ENCODE peak calls at places on chromosomes 13 and 19, in five cellular contexts. One of them, this sample, is unnamed.

GRCh38 chr19:48354332-48354992 is 9.3 kb downstream of the TMEM143 start:
- DNase-seq in astrocyte of the hippocampus: peak; percentile 35
- DNase-seq in substantia nigra: no peak
- DNase-seq in HT1080: peak; percentile 77
- DNase-seq in NCI-H1694: no peak
- DNase-seq in this sample: no peak

GRCh38 chr13:105510363-105510762 is 1025.1 kb downstream of the EFNB2 start:
- DNase-seq in astrocyte of the hippocampus: no peak
- DNase-seq in substantia nigra: no peak
- DNase-seq in HT1080: no peak
- DNase-seq in NCI-H1694: no peak
- DNase-seq in this sample: no peak

GRCh38 chr13:60273971-60274370 is 110.2 kb upstream of the DIAPH3 start:
- DNase-seq in astrocyte of the hippocampus: no peak
- DNase-seq in substantia nigra: no peak
- DNase-seq in HT1080: no peak
- DNase-seq in NCI-H1694: no peak
- DNase-seq in this sample: no peak

GRCh38 chr13:45121421-45121820 is 1.1 kb downstream of the GTF2F2 start:
- DNase-seq in astrocyte of the hippocampus: peak; percentile 62
- DNase-seq in substantia nigra: no peak
- DNase-seq in HT1080: no peak
- DNase-seq in NCI-H1694: no peak
- DNase-seq in this sample: peak; percentile 6

GRCh38 chr19:33429891-33430673 is 56.6 kb downstream of the CEBPG start:
- DNase-seq in astrocyte of the hippocampus: no peak
- DNase-seq in substantia nigra: no peak
- DNase-seq in HT1080: no peak
- DNase-seq in NCI-H1694: peak; percentile 56
- DNase-seq in this sample: peak; percentile 19

GRCh38 chr19:34181111-34181864 is 9.0 kb downstream of the LSM14A start:
- DNase-seq in astrocyte of the hippocampus: no peak
- DNase-seq in substantia nigra: no peak
- DNase-seq in HT1080: no peak
- DNase-seq in NCI-H1694: no peak
- DNase-seq in this sample: no peak

GRCh38 chr13:102402292-102402691 is 444 bp upstream of the FGF14 start:
- DNase-seq in astrocyte of the hippocampus: peak; percentile 53
- DNase-seq in substantia nigra: no peak
- DNase-seq in HT1080: peak; percentile 67
- DNase-seq in NCI-H1694: no peak
- DNase-seq in this sample: no peak

GRCh38 chr19:34228347-34228746 is 26.0 kb upstream of the GARRE1 start:
- DNase-seq in astrocyte of the hippocampus: no peak
- DNase-seq in substantia nigra: no peak
- DNase-seq in HT1080: peak; percentile 34
- DNase-seq in NCI-H1694: no peak
- DNase-seq in this sample: no peak

GRCh38 chr19:12783226-12783848 is 7.9 kb upstream of the JUNB start:
- DNase-seq in astrocyte of the hippocampus: no peak
- DNase-seq in substantia nigra: no peak
- DNase-seq in HT1080: no peak
- DNase-seq in NCI-H1694: no peak
- DNase-seq in this sample: no peak

GRCh38 chr19:53945998-53946397 is 16.7 kb upstream of the CACNG8 start:
- DNase-seq in astrocyte of the hippocampus: no peak
- DNase-seq in substantia nigra: no peak
- DNase-seq in HT1080: no peak
- DNase-seq in NCI-H1694: no peak
- DNase-seq in this sample: no peak

GRCh38 chr13:95676100-95676774 is 702 bp upstream of the DNAJC3 start:
- DNase-seq in astrocyte of the hippocampus: no peak
- DNase-seq in substantia nigra: no peak
- DNase-seq in HT1080: peak; percentile 55
- DNase-seq in NCI-H1694: no peak
- DNase-seq in this sample: peak; percentile 77

GRCh38 chr19:3162418-3163229 is 15.9 kb upstream of the S1PR4 start:
- DNase-seq in astrocyte of the hippocampus: peak; percentile 25
- DNase-seq in substantia nigra: no peak
- DNase-seq in HT1080: no peak
- DNase-seq in NCI-H1694: no peak
- DNase-seq in this sample: no peak

GRCh38 chr13:114130708-114131580 is 1.5 kb downstream of the RASA3 start:
- DNase-seq in astrocyte of the hippocampus: peak; percentile 89
- DNase-seq in substantia nigra: no peak
- DNase-seq in HT1080: peak; percentile 95
- DNase-seq in NCI-H1694: no peak
- DNase-seq in this sample: peak; percentile 46

GRCh38 chr19:55437410-55437809 is 5.7 kb downstream of the SHISA7 start:
- DNase-seq in astrocyte of the hippocampus: peak; percentile 87
- DNase-seq in substantia nigra: no peak
- DNase-seq in HT1080: peak; percentile 67
- DNase-seq in NCI-H1694: no peak
- DNase-seq in this sample: peak; percentile 25

GRCh38 chr13:111652676-111653075 is 332.2 kb downstream of the TEX29 start:
- DNase-seq in astrocyte of the hippocampus: no peak
- DNase-seq in substantia nigra: no peak
- DNase-seq in HT1080: no peak
- DNase-seq in NCI-H1694: no peak
- DNase-seq in this sample: no peak

GRCh38 chr19:54805665-54806515 is 2.5 kb downstream of the KIR2DL4 start:
- DNase-seq in astrocyte of the hippocampus: no peak
- DNase-seq in substantia nigra: no peak
- DNase-seq in HT1080: no peak
- DNase-seq in NCI-H1694: no peak
- DNase-seq in this sample: no peak

GRCh38 chr13:74986609-74987008 is 495.4 kb downstream of the TBC1D4 start:
- DNase-seq in astrocyte of the hippocampus: no peak
- DNase-seq in substantia nigra: no peak
- DNase-seq in HT1080: no peak
- DNase-seq in NCI-H1694: no peak
- DNase-seq in this sample: no peak

GRCh38 chr13:107203146-107203847 is 635.4 kb upstream of the ARGLU1 start:
- DNase-seq in astrocyte of the hippocampus: peak; percentile 26
- DNase-seq in substantia nigra: no peak
- DNase-seq in HT1080: peak; percentile 18
- DNase-seq in NCI-H1694: no peak
- DNase-seq in this sample: no peak

GRCh38 chr13:102090532-102090931 is 311.3 kb downstream of the FGF14 start:
- DNase-seq in astrocyte of the hippocampus: no peak
- DNase-seq in substantia nigra: no peak
- DNase-seq in HT1080: no peak
- DNase-seq in NCI-H1694: no peak
- DNase-seq in this sample: no peak

GRCh38 chr13:66996503-66996902 is 233.6 kb downstream of the PCDH9 start:
- DNase-seq in astrocyte of the hippocampus: no peak
- DNase-seq in substantia nigra: no peak
- DNase-seq in HT1080: no peak
- DNase-seq in NCI-H1694: no peak
- DNase-seq in this sample: no peak

GRCh38 chr13:98443329-98443728 is 133.6 kb downstream of the STK24 start:
- DNase-seq in astrocyte of the hippocampus: peak; percentile 54
- DNase-seq in substantia nigra: no peak
- DNase-seq in HT1080: peak; percentile 82
- DNase-seq in NCI-H1694: no peak
- DNase-seq in this sample: no peak

GRCh38 chr19:6677924-6678689 is 8.1 kb upstream of the TNFSF14 start:
- DNase-seq in astrocyte of the hippocampus: no peak
- DNase-seq in substantia nigra: no peak
- DNase-seq in HT1080: peak; percentile 49
- DNase-seq in NCI-H1694: no peak
- DNase-seq in this sample: no peak

GRCh38 chr13:22642088-22642487 is 538.7 kb upstream of the SGCG start:
- DNase-seq in astrocyte of the hippocampus: no peak
- DNase-seq in substantia nigra: no peak
- DNase-seq in HT1080: no peak
- DNase-seq in NCI-H1694: no peak
- DNase-seq in this sample: no peak

GRCh38 chr19:33813391-33814101 is 16.9 kb downstream of the KCTD15 start:
- DNase-seq in astrocyte of the hippocampus: no peak
- DNase-seq in substantia nigra: no peak
- DNase-seq in HT1080: no peak
- DNase-seq in NCI-H1694: no peak
- DNase-seq in this sample: no peak

This sample was measured in NCI-H2171 treated with DMSO at 0.1 percent for 48 hours.